ENCODE peak calls at places on chromosomes 12 and 14, in seven cellular contexts. One of them, this sample, is unnamed.

GRCh38 chr14:91149462-91149861 is 35.6 kb downstream of the DGLUCY start:
- DNase-seq in heart left ventricle: no peak
- DNase-seq in ovary: peak; percentile 42
- DNase-seq in Peyer's patch: no peak
- DNase-seq in upper lobe of left lung: peak; percentile 74
- DNase-seq in NB4: peak; percentile 17
- DNase-seq in transverse colon: peak; percentile 50
- DNase-seq in this sample: peak; percentile 20

GRCh38 chr12:122855071-122855829 is 20.0 kb downstream of the HIP1R start:
- DNase-seq in heart left ventricle: peak; percentile 58
- DNase-seq in ovary: no peak
- DNase-seq in Peyer's patch: no peak
- DNase-seq in upper lobe of left lung: no peak
- DNase-seq in NB4: no peak
- DNase-seq in transverse colon: no peak
- DNase-seq in this sample: no peak

GRCh38 chr14:96811265-96811664 is 14.1 kb downstream of the VRK1 start:
- DNase-seq in heart left ventricle: no peak
- DNase-seq in ovary: no peak
- DNase-seq in Peyer's patch: no peak
- DNase-seq in upper lobe of left lung: no peak
- DNase-seq in NB4: no peak
- DNase-seq in transverse colon: no peak
- DNase-seq in this sample: no peak

GRCh38 chr12:45077259-45077658 is 26.4 kb upstream of the DBX2 start:
- DNase-seq in heart left ventricle: no peak
- DNase-seq in ovary: no peak
- DNase-seq in Peyer's patch: no peak
- DNase-seq in upper lobe of left lung: no peak
- DNase-seq in NB4: no peak
- DNase-seq in transverse colon: no peak
- DNase-seq in this sample: no peak

GRCh38 chr12:91326043-91327027 is 143.7 kb upstream of the DCN start:
- DNase-seq in heart left ventricle: no peak
- DNase-seq in ovary: peak; percentile 27
- DNase-seq in Peyer's patch: peak; percentile 68
- DNase-seq in upper lobe of left lung: no peak
- DNase-seq in NB4: peak; percentile 53
- DNase-seq in transverse colon: peak; percentile 19
- DNase-seq in this sample: peak; percentile 32

GRCh38 chr14:61596985-61597384 is 98.3 kb upstream of the HIF1A start:
- DNase-seq in heart left ventricle: no peak
- DNase-seq in ovary: no peak
- DNase-seq in Peyer's patch: no peak
- DNase-seq in upper lobe of left lung: no peak
- DNase-seq in NB4: no peak
- DNase-seq in transverse colon: no peak
- DNase-seq in this sample: no peak

GRCh38 chr12:94265521-94265920 is 117.1 kb downstream of the PLXNC1 start:
- DNase-seq in heart left ventricle: no peak
- DNase-seq in ovary: no peak
- DNase-seq in Peyer's patch: no peak
- DNase-seq in upper lobe of left lung: no peak
- DNase-seq in NB4: no peak
- DNase-seq in transverse colon: no peak
- DNase-seq in this sample: no peak

GRCh38 chr12:24373004-24373403 is 423.5 kb upstream of the SOX5 start:
- DNase-seq in heart left ventricle: no peak
- DNase-seq in ovary: no peak
- DNase-seq in Peyer's patch: no peak
- DNase-seq in upper lobe of left lung: no peak
- DNase-seq in NB4: no peak
- DNase-seq in transverse colon: no peak
- DNase-seq in this sample: no peak

GRCh38 chr12:104578453-104578852 is 121.7 kb downstream of the CHST11 start:
- DNase-seq in heart left ventricle: no peak
- DNase-seq in ovary: no peak
- DNase-seq in Peyer's patch: no peak
- DNase-seq in upper lobe of left lung: no peak
- DNase-seq in NB4: peak; percentile 47
- DNase-seq in transverse colon: no peak
- DNase-seq in this sample: no peak

GRCh38 chr12:70985850-70986249 is 65.3 kb upstream of the PTPRR start:
- DNase-seq in heart left ventricle: no peak
- DNase-seq in ovary: no peak
- DNase-seq in Peyer's patch: no peak
- DNase-seq in upper lobe of left lung: no peak
- DNase-seq in NB4: no peak
- DNase-seq in transverse colon: no peak
- DNase-seq in this sample: no peak

GRCh38 chr12:111359231-111359913 is 9.5 kb downstream of the PHETA1 start:
- DNase-seq in heart left ventricle: no peak
- DNase-seq in ovary: no peak
- DNase-seq in Peyer's patch: no peak
- DNase-seq in upper lobe of left lung: no peak
- DNase-seq in NB4: peak; percentile 85
- DNase-seq in transverse colon: no peak
- DNase-seq in this sample: no peak

DNA sequence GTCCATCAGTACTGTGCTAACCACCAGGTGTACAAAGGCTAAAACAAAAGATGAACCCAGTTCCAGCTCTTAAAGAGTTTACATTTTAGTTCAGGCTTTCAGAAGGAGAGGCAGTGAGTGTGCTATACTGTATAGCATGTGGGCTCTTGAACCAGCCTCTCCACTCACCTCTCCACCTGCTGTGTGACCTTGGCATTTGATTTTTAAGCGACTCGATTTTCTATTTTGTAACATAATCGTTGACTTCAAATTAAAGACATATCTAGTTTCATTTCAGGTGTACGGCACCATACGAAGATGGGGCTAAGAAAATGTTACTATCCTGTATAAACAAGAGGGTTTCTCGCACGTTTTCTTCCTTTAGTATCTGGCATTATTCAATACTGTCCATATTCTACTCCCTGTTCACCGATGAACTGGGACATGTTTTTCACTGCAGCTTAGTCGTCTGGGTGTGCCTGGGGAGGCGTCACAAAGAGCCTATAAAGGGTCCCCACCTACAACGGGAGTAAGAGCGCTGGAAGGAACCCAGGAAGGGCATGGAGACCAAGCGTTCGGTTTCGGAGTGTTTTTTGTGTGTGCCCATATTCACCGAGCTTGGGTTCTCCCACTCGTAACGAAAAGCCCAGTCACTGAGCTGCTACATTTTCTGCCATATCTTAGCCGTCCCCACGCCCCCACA is 752 bp upstream of the USP15 start:
- DNase-seq in heart left ventricle: no peak
- DNase-seq in ovary: no peak
- DNase-seq in Peyer's patch: no peak
- DNase-seq in upper lobe of left lung: no peak
- DNase-seq in NB4: peak; percentile 46
- DNase-seq in transverse colon: peak; percentile 10
- DNase-seq in this sample: no peak
- TF ChIP-seq POLR2A in heart left ventricle: no peak
- TF ChIP-seq POLR2A in ovary: no peak
- TF ChIP-seq POLR2A in Peyer's patch: no peak
- TF ChIP-seq POLR2A in upper lobe of left lung: peak; percentile 29
- TF ChIP-seq POLR2A in NB4: no peak
- TF ChIP-seq POLR2A in transverse colon: no peak
- TF ChIP-seq POLR2A in this sample: no peak

GRCh38 chr12:46415552-46415951 is 43.0 kb upstream of the SLC38A2 start:
- DNase-seq in heart left ventricle: no peak
- DNase-seq in ovary: no peak
- DNase-seq in Peyer's patch: no peak
- DNase-seq in upper lobe of left lung: no peak
- DNase-seq in NB4: no peak
- DNase-seq in transverse colon: no peak
- DNase-seq in this sample: no peak

GRCh38 chr12:46413368-46413767 is 40.8 kb upstream of the SLC38A2 start:
- DNase-seq in heart left ventricle: no peak
- DNase-seq in ovary: no peak
- DNase-seq in Peyer's patch: no peak
- DNase-seq in upper lobe of left lung: no peak
- DNase-seq in NB4: no peak
- DNase-seq in transverse colon: no peak
- DNase-seq in this sample: no peak

GRCh38 chr12:46410495-46410894 is 37.9 kb upstream of the SLC38A2 start:
- DNase-seq in heart left ventricle: no peak
- DNase-seq in ovary: no peak
- DNase-seq in Peyer's patch: no peak
- DNase-seq in upper lobe of left lung: no peak
- DNase-seq in NB4: no peak
- DNase-seq in transverse colon: no peak
- DNase-seq in this sample: no peak

GRCh38 chr12:46409974-46410373 is 37.4 kb upstream of the SLC38A2 start:
- DNase-seq in heart left ventricle: no peak
- DNase-seq in ovary: no peak
- DNase-seq in Peyer's patch: no peak
- DNase-seq in upper lobe of left lung: no peak
- DNase-seq in NB4: no peak
- DNase-seq in transverse colon: no peak
- DNase-seq in this sample: no peak

DNA sequence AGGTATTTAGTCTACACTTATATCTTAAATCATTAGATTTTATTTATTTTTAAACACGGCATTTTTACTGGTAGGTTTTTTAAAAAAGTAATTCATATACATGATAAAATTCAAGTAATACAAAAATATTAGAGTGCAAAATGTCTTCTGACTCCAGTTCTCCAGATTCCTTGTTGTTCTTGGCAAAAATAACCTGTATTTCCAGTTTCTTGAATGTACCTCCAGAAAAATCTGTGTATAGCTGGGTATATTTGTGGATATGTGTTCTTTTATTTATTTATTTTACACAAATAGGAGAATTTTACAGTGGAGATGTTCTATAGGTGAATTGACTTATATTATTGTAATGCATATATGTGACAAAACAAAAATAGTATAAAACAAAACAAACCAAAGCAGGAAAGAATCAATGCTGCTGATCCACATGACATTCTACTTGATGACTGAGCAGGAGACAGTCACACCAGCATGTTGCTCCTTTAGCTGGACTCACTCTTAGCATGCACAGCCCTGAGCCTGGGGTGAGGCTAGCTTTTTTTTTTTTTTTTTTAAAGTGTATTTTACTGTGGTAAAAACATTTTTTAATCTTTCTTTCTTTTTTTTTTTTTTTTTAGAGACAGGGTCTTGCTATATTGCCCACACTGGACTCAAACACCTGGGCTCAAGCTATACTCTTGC is 42.2 kb upstream of the SLC38A2 start:
- DNase-seq in heart left ventricle: no peak
- DNase-seq in ovary: no peak
- DNase-seq in Peyer's patch: no peak
- DNase-seq in upper lobe of left lung: no peak
- DNase-seq in NB4: no peak
- DNase-seq in transverse colon: no peak
- DNase-seq in this sample: no peak
- TF ChIP-seq POLR2A in heart left ventricle: no peak
- TF ChIP-seq POLR2A in ovary: no peak
- TF ChIP-seq POLR2A in Peyer's patch: no peak
- TF ChIP-seq POLR2A in upper lobe of left lung: no peak
- TF ChIP-seq POLR2A in NB4: no peak
- TF ChIP-seq POLR2A in transverse colon: no peak
- TF ChIP-seq POLR2A in this sample: no peak

GRCh38 chr14:24188251-24189058 is at the start of gene IPO4:
- DNase-seq in heart left ventricle: peak; percentile 97
- DNase-seq in ovary: peak; percentile 95
- DNase-seq in Peyer's patch: peak; percentile 98
- DNase-seq in upper lobe of left lung: peak; percentile 97
- DNase-seq in NB4: peak; percentile 98
- DNase-seq in transverse colon: peak; percentile 96
- DNase-seq in this sample: peak; percentile 92
- TF ChIP-seq POLR2A in heart left ventricle: no peak
- TF ChIP-seq POLR2A in ovary: peak; percentile 40
- TF ChIP-seq POLR2A in Peyer's patch: peak; percentile 29
- TF ChIP-seq POLR2A in upper lobe of left lung: peak; percentile 66
- TF ChIP-seq POLR2A in NB4: peak; percentile 87
- TF ChIP-seq POLR2A in transverse colon: peak; percentile 63
- TF ChIP-seq POLR2A in this sample: peak; percentile 31

DNA sequence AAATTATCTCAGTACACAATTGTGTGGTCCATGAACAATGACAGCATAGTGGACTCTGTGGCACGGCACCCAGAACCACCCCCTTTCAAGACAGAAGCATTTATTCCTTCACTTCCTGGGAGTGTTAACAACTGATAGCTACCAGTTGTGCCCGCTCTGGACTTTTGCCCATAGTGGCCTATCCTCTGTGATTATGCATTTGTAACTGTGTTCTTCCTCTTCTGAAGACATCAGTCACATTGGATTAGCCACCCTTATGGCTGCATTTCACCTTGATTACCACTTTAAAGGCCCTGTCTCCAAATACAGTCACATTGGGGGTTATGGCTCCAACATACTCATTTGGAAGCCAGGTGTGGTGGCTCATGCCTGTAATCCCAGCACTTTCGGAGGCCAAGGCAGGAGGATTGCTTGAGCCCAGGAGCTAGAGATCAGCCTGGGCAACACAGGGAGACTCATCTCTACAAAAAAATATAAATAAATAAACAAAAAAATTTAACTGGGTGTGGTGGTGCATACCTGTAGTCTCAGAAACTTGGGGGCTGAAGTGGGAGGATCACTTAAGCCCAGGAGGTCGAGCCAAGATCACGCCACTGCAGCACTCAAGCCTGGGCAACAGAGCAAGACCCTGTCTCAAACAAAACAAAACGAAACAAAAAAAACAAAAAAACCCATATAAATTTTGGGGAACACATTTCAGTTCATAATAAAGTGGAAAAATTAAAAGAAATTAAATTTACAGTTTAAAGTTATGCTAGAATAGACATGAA is 27.6 kb upstream of the PHC1 start:
- DNase-seq in heart left ventricle: no peak
- DNase-seq in ovary: no peak
- DNase-seq in Peyer's patch: no peak
- DNase-seq in upper lobe of left lung: no peak
- DNase-seq in NB4: no peak
- DNase-seq in transverse colon: no peak
- DNase-seq in this sample: no peak
- TF ChIP-seq POLR2A in heart left ventricle: no peak
- TF ChIP-seq POLR2A in ovary: no peak
- TF ChIP-seq POLR2A in Peyer's patch: no peak
- TF ChIP-seq POLR2A in upper lobe of left lung: no peak
- TF ChIP-seq POLR2A in NB4: no peak
- TF ChIP-seq POLR2A in transverse colon: no peak
- TF ChIP-seq POLR2A in this sample: no peak

DNA sequence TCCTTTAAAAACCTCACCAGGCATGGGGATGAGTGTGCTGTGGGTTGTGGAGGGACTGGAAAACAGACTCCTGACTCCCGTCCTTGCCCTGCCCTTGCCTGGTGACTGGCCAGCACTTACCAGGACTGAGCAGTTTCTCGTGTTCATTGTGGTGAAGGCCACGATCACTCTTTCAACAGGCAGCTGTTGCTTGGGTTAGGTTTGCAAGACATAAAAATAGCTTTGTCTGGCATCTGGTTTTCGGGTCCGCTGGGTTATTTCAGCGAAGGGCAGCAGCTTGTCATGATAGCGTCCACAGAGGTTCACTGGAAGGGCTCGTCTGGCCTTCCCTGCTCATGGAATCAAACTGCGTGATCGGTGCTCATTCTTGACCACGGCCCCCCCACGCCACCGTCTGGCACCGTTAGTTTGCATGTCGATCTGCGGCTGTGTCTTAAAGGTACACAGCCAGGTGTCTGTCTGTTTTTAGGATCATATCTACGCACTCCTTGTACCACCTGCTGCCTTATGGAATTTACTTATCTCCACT is 15.2 kb downstream of the ACACB start:
- DNase-seq in heart left ventricle: no peak
- DNase-seq in ovary: no peak
- DNase-seq in Peyer's patch: no peak
- DNase-seq in upper lobe of left lung: no peak
- DNase-seq in NB4: no peak
- DNase-seq in transverse colon: peak; percentile 44
- DNase-seq in this sample: no peak
- TF ChIP-seq POLR2A in heart left ventricle: no peak
- TF ChIP-seq POLR2A in ovary: no peak
- TF ChIP-seq POLR2A in Peyer's patch: no peak
- TF ChIP-seq POLR2A in upper lobe of left lung: no peak
- TF ChIP-seq POLR2A in NB4: no peak
- TF ChIP-seq POLR2A in transverse colon: no peak
- TF ChIP-seq POLR2A in this sample: no peak

This sample was measured in tibial nerve.